ENCODE peak calls at places on chromosomes 4 and X, in eight cellular contexts. A is K562, X is lung, S is fibroblast of lung, U is heart left ventricle, V is lower lobe of right lung, M is HepG2, F is SJSA1. R is an unnamed sample.
A peak's percentile ranks its signal among the peaks of the same experiment; 100 is the strongest.

GRCh38 chrX:98795636-98796035 is 1614.4 kb downstream of the PCDH19 start:
- DNase-seq in A (no peak), X (no peak), S (peak; percentile 7), U (no peak), V (no peak), M (no peak), F (no peak), R (no peak)

GRCh38 chr4:27094785-27095184 is 234.1 kb downstream of the STIM2 start:
- DNase-seq in A (no peak), X (peak; percentile 51), S (no peak), U (no peak), V (no peak), M (no peak), F (no peak), R (no peak)

GRCh38 chrX:109679820-109680219 is 53.2 kb downstream of the ACSL4 start:
- DNase-seq in A (no peak), X (no peak), S (no peak), U (no peak), V (no peak), M (no peak), F (no peak), R (no peak)

GRCh38 chrX:75278991-75279390 is 5.1 kb downstream of the UPRT start:
- DNase-seq in A (no peak), X (no peak), S (no peak), U (no peak), V (no peak), M (no peak), F (no peak), R (no peak)

GRCh38 chr4:48017108-48017527 is 546 bp downstream of the NIPAL1 start:
- DNase-seq in A (peak; percentile 58), X (peak; percentile 46), S (peak; percentile 17), U (peak; percentile 59), V (peak; percentile 52), M (no peak), F (peak; percentile 57), R (no peak)

GRCh38 chr4:26490111-26490979 is at the start of gene CCKAR:
- DNase-seq in A (no peak), X (no peak), S (no peak), U (no peak), V (no peak), M (no peak), F (no peak), R (no peak)

GRCh38 chr4:613126-613525 is 12.2 kb upstream of the PDE6B start:
- DNase-seq in A (no peak), X (no peak), S (no peak), U (no peak), V (no peak), M (no peak), F (no peak), R (no peak)

GRCh38 chrX:107968623-107969022 is 13.5 kb downstream of the TEX13B start:
- DNase-seq in A (no peak), X (no peak), S (no peak), U (no peak), V (no peak), M (no peak), F (no peak), R (no peak)

GRCh38 chrX:107775000-107775733 is 420 bp downstream of the TSC22D3 start:
- DNase-seq in A (no peak), X (no peak), S (no peak), U (no peak), V (no peak), M (no peak), F (no peak), R (no peak)

GRCh38 chr4:54152846-54153600 is 53.1 kb downstream of the GSX2 start:
- DNase-seq in A (no peak), X (no peak), S (peak; percentile 18), U (no peak), V (no peak), M (no peak), F (peak; percentile 58), R (no peak)
- H3K27ac ChIP-seq in A (no peak overlapping the region), X (no peak overlapping the region), S (no peak overlapping the region), U (no peak overlapping the region), V (no peak overlapping the region), M (no peak overlapping the region), F (peak overlapping the region; percentile 14), R (no peak overlapping the region)

GRCh38 chr4:16032871-16033505 is 50.8 kb downstream of the PROM1 start:
- DNase-seq in A (no peak), X (no peak), S (no peak), U (no peak), V (no peak), M (no peak), F (no peak), R (no peak)

GRCh38 chr4:16032382-16032743 is 51.5 kb downstream of the PROM1 start:
- DNase-seq in A (no peak), X (no peak), S (no peak), U (no peak), V (no peak), M (peak; percentile 13), F (no peak), R (no peak)

GRCh38 chr4:16029329-16029728 is 54.5 kb downstream of the PROM1 start:
- DNase-seq in A (no peak), X (no peak), S (peak; percentile 58), U (no peak), V (no peak), M (peak; percentile 37), F (no peak), R (no peak)

GRCh38 chr4:16029886-16030285 is 53.9 kb downstream of the PROM1 start:
- DNase-seq in A (no peak), X (no peak), S (no peak), U (no peak), V (no peak), M (no peak), F (no peak), R (no peak)

DNA sequence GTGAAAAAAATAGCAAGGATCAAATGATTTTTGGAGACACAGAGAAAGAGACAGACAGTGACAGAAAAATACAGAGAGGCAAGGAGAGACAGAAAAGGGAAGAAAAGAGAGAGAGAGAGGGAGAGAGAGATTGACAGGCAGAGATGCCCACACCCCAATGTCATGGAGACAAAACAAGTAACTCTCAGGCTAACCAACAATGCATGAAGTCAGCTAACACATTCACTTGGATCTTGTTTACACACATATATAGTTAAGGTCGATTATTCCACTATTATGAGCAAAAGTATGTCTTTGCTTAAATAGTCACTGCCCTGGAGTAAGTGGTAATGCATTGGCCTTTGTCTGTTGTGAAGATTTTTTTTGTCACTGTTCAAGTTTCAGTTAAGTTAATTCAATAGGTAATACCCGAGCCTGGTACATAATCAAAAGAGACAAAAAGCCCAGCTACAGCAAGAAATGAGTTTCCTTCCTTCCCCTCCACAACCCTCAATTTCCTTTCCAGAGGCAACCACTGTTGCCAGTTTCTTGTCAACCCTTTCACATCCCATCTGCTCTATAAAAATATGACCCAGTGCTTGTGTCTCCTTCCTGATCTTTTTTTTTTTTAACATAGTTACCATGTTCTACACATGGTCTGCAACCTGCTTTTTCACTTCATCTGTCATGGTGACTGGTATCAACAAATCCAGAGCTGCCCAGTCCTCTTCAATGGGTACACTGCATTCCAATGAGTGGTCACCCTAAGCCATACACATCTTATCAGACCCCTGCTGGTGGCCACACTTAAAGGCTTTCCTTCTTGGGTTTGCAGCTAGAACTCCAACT is 52.1 kb downstream of the PROM1 start:
- DNase-seq in A (no peak), X (no peak), S (no peak), U (no peak), V (no peak), M (no peak), F (no peak), R (no peak)
- H3K4me1 ChIP-seq in A (no peaks in the 10 kb centered on the region), X (peaks cover 4% of the 10 kb centered on the region), S (no peaks in the 10 kb centered on the region), U (peaks cover 18% of the 10 kb centered on the region), V (peaks cover 9% of the 10 kb centered on the region), M (peaks cover 72% of the 10 kb centered on the region), F (peaks cover 6% of the 10 kb centered on the region), R (no peaks in the 10 kb centered on the region)

DNA sequence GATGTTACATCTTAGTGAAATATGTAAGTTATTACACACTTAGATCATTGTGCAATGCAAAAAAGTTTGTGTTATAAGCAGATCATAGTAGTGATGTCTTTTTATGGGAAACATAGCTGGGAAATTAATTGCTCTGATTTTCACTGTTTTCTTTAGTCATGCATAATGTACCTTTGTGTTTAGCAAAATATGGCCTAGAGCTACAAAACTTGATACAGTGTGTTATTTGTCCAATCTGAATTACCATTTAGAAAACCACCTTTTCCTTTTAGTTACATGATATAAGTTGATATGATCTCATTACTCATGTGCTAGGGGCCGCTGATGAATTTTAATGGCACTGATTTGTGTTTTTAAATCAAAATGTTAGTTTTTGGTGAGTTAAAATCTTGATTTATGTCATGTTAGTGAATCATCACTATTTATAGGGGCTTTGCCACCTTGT is 2.0 kb downstream of the BMPR1B start:
- DNase-seq in A (no peak), X (no peak), S (no peak), U (no peak), V (no peak), M (no peak), F (no peak), R (no peak)
- H3K4me3 ChIP-seq in A (no peak overlapping the region), X (no peak overlapping the region), S (no peak overlapping the region), U (no peak overlapping the region), V (no peak overlapping the region), M (no peak overlapping the region), F (no peak overlapping the region), R (no peak overlapping the region)

DNA sequence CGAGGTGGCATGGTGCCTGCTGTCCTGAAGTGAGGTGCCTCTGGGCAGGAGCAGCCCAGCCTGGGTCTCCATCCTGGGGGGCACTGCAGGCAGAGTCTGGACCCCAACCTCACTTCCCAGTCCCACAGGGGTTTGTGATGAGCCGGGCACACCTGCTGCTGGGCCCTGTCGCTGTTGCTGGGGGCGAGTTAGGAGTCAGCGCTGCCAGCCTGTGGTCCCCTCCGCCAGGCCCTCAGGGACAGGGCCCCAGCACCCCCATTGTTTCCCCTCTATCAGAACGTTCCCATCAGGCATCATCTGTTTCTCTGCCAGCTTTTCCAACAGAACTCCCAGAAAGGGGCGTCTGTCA is 23.4 kb downstream of the WFS1 start:
- DNase-seq in A (no peak), X (no peak), S (no peak), U (no peak), V (no peak), M (no peak), F (no peak), R (no peak)
- H3K27ac ChIP-seq in A (no peak overlapping the region), X (no peak overlapping the region), S (no peak overlapping the region), U (no peak overlapping the region), V (no peak overlapping the region), M (no peak overlapping the region), F (no peak overlapping the region), R (no peak overlapping the region)

DNA sequence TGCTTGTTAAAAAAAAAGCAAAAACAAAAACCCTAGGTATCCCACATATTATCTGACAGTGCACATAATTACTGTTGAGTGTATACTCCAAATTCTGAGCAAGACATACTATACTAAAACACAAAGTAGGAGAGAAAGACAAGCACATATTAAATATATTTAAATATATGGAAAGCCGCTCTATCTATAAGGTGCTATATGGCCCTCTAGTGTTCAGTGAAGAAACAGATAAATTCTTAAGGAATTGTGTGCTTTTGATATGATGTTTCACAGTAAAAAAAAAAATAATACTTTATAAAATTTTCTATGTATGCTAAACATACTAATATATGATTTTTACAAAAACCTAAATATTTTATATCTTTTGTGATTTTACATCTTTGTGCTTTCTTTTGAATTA is 137.8 kb downstream of the FBXW7 start:
- DNase-seq in A (no peak), X (no peak), S (peak; percentile 46), U (no peak), V (no peak), M (peak; percentile 4), F (no peak), R (no peak)
- H3K4me1 ChIP-seq in A (no peaks in the 10 kb centered on the region), X (no peaks in the 10 kb centered on the region), S (no peaks in the 10 kb centered on the region), U (no peaks in the 10 kb centered on the region), V (peaks cover 7% of the 10 kb centered on the region), M (no peaks in the 10 kb centered on the region), F (no peaks in the 10 kb centered on the region), R (peaks cover 15% of the 10 kb centered on the region)

R was measured in CD4-positive, CD25-positive, alpha-beta regulatory T cell.